ENCODE peak calls at places on chromosome 15, in ten cellular contexts. W, A, M, B, O, F, D, P, J and Y are unnamed samples.

GRCh38 chr15:71079208-71080044 is 35.8 kb upstream of the THSD4 start:
- DNase-seq in D (no peak), B (no peak), F (no peak), W (no peak), P (peak), M (no peak), J (no peak), O (peak), A (peak), Y (no peak)

GRCh38 chr15:29896062-29896461 is 73.8 kb upstream of the TJP1 start:
- DNase-seq in B (no peak), M (no peak), F (no peak), P (no peak), A (no peak), W (no peak), O (no peak), J (no peak), D (peak), Y (no peak)

GRCh38 chr15:85318048-85318731 is 62.2 kb upstream of the AKAP13 start:
- DNase-seq in O (peak), D (no peak), P (peak), J (no peak), M (no peak), W (peak), F (peak), A (no peak), B (peak), Y (no peak)

GRCh38 chr15:75843618-75844610 is 667 bp downstream of the UBE2Q2 start:
- DNase-seq in F (peak), A (peak), B (peak), D (peak), O (peak), W (peak), M (peak), P (peak), J (peak), Y (peak)

GRCh38 chr15:80817901-80818300 is 38.7 kb downstream of the CEMIP start:
- DNase-seq in O (no peak), B (no peak), J (no peak), M (no peak), W (no peak), P (no peak), F (no peak), A (no peak), D (no peak), Y (no peak)

GRCh38 chr15:50633653-50634052 is 52.9 kb downstream of the TRPM7 start:
- DNase-seq in O (no peak), P (peak), F (no peak), M (no peak), B (no peak), A (no peak), W (peak), J (no peak), D (no peak), Y (no peak)

GRCh38 chr15:59283717-59284336 is 77.2 kb downstream of the LDHAL6B start:
- DNase-seq in P (peak), B (peak), D (no peak), A (no peak), W (no peak), J (no peak), O (no peak), F (peak), M (no peak), Y (no peak)

GRCh38 chr15:37517106-37517505 is 416.8 kb upstream of the MEIS2 start:
- DNase-seq in O (no peak), A (no peak), M (no peak), D (no peak), B (no peak), W (no peak), P (no peak), F (no peak), J (no peak), Y (no peak)

GRCh38 chr15:68524753-68525584 is 53.8 kb upstream of the CORO2B start:
- DNase-seq in D (no peak), O (peak), B (no peak), M (no peak), P (peak), J (no peak), F (no peak), A (no peak), W (no peak), Y (no peak)

GRCh38 chr15:39124155-39124924 is 456.5 kb upstream of the THBS1 start:
- DNase-seq in J (no peak), W (peak), D (no peak), P (peak), F (no peak), M (no peak), B (peak), O (no peak), A (no peak), Y (no peak)

GRCh38 chr15:73493936-73494335 is 51.0 kb downstream of the REC114 start:
- DNase-seq in B (no peak), F (no peak), D (no peak), O (no peak), A (no peak), J (no peak), M (no peak), W (no peak), P (no peak), Y (no peak)

GRCh38 chr15:78841891-78842290 is 30.6 kb upstream of the ADAMTS7 start:
- DNase-seq in A (no peak), F (no peak), O (no peak), M (no peak), P (no peak), J (no peak), B (no peak), D (no peak), W (no peak), Y (no peak)

GRCh38 chr15:64596701-64597468 is 136.5 kb downstream of the ZNF609 start:
- DNase-seq in O (peak), B (peak), F (no peak), A (peak), P (peak), D (no peak), M (no peak), W (peak), J (peak), Y (peak)

GRCh38 chr15:37037256-37037655 is 63.1 kb downstream of the MEIS2 start:
- DNase-seq in F (no peak), P (no peak), W (no peak), M (no peak), A (no peak), B (no peak), O (no peak), D (no peak), J (no peak), Y (no peak)

GRCh38 chr15:100987143-100987542 is 68.0 kb downstream of the LRRK1 start:
- DNase-seq in M (no peak), A (no peak), P (no peak), J (no peak), B (peak), D (peak), W (no peak), O (no peak), F (no peak), Y (no peak)

GRCh38 chr15:41915203-41915994 is 21.5 kb upstream of the SPTBN5 start:
- DNase-seq in A (no peak), D (no peak), F (no peak), P (no peak), M (no peak), B (no peak), O (no peak), W (no peak), J (no peak), Y (no peak)

GRCh38 chr15:82943176-82943575 is 9.3 kb downstream of the HOMER2 start:
- DNase-seq in D (no peak), A (no peak), M (no peak), O (no peak), J (no peak), W (no peak), F (no peak), P (no peak), B (no peak), Y (no peak)

GRCh38 chr15:72591361-72591760 is 63.1 kb upstream of the GOLGA6B start:
- DNase-seq in A (no peak), F (no peak), J (no peak), O (peak), D (no peak), B (no peak), W (no peak), M (no peak), P (peak), Y (no peak)

GRCh38 chr15:51069983-51070382 is 24.7 kb downstream of the TNFAIP8L3 start:
- DNase-seq in O (no peak), J (no peak), M (no peak), A (no peak), P (no peak), W (no peak), F (no peak), D (no peak), B (no peak), Y (no peak)

GRCh38 chr15:69380100-69380725 is 33.9 kb upstream of the KIF23 start:
- DNase-seq in J (no peak), P (peak), D (no peak), M (no peak), B (peak), W (no peak), F (no peak), A (peak), O (no peak), Y (no peak)

GRCh38 chr15:80275946-80276345 is 23.9 kb upstream of the CTXND1 start:
- DNase-seq in B (peak), O (peak), J (no peak), F (no peak), M (no peak), P (peak), D (no peak), W (no peak), A (no peak), Y (no peak)

GRCh38 chr15:96268421-96269204 is 61.9 kb upstream of the NR2F2 start:
- DNase-seq in A (peak), J (no peak), D (no peak), O (peak), W (no peak), M (no peak), P (peak), B (no peak), F (no peak), Y (no peak)

GRCh38 chr15:31397851-31398661 is 71.4 kb downstream of the KLF13 start:
- DNase-seq in B (no peak), W (no peak), O (no peak), A (no peak), M (no peak), D (no peak), F (no peak), P (no peak), J (no peak), Y (no peak)

GRCh38 chr15:73927003-73927475 is 777 bp downstream of the LOXL1 start:
- DNase-seq in M (peak), D (no peak), J (no peak), O (peak), A (peak), B (peak), F (no peak), W (peak), P (peak), Y (peak)

GRCh38 chr15:49185473-49185872 is 15.4 kb downstream of the GALK2 start:
- DNase-seq in M (no peak), F (no peak), D (no peak), B (no peak), A (no peak), O (no peak), W (no peak), J (no peak), P (no peak), Y (no peak)

GRCh38 chr15:64152507-64153387 is 1.2 kb downstream of the SNX22 start:
- DNase-seq in F (no peak), D (no peak), B (peak), J (no peak), P (no peak), W (no peak), A (no peak), M (no peak), O (peak), Y (no peak)

GRCh38 chr15:78808550-78808949 is 2.7 kb downstream of the ADAMTS7 start:
- DNase-seq in W (peak), D (no peak), J (no peak), B (peak), P (peak), F (peak), A (peak), M (no peak), O (peak), Y (no peak)

GRCh38 chr15:96737408-96737807 is 406.9 kb downstream of the NR2F2 start:
- DNase-seq in D (no peak), F (no peak), P (no peak), O (no peak), W (no peak), A (no peak), M (no peak), J (no peak), B (no peak), Y (no peak)

GRCh38 chr15:54206586-54207321 is 228.5 kb downstream of the UNC13C start:
- DNase-seq in O (no peak), A (no peak), W (no peak), P (no peak), D (no peak), F (no peak), M (no peak), J (no peak), B (no peak), Y (no peak)

GRCh38 chr15:82108489-82109078 is 62.8 kb upstream of the MEX3B start:
- DNase-seq in W (peak), M (peak), D (no peak), P (peak), O (peak), B (peak), F (peak), A (peak), J (peak), Y (no peak)

GRCh38 chr15:66408690-66409089 is 22.0 kb downstream of the MAP2K1 start:
- DNase-seq in W (no peak), O (no peak), A (no peak), D (no peak), F (no peak), P (no peak), M (no peak), B (no peak), J (no peak), Y (no peak)

GRCh38 chr15:92807971-92808571 is 92.1 kb upstream of the CHD2 start:
- DNase-seq in O (no peak), B (peak), P (no peak), W (peak), J (no peak), A (no peak), F (no peak), D (no peak), M (no peak), Y (no peak)

GRCh38 chr15:31236184-31237041 is 90.2 kb upstream of the KLF13 start:
- DNase-seq in B (peak), P (peak), J (no peak), M (no peak), D (peak), F (peak), W (peak), O (peak), A (peak), Y (no peak)

GRCh38 chr15:85554852-85555521 is 174.6 kb downstream of the AKAP13 start:
- DNase-seq in D (no peak), F (no peak), O (no peak), M (no peak), A (no peak), J (no peak), W (no peak), B (no peak), P (no peak), Y (no peak)

GRCh38 chr15:45180648-45181436 is 6.9 kb downstream of the SHF start:
- DNase-seq in D (no peak), W (no peak), A (no peak), O (no peak), P (no peak), M (no peak), J (no peak), F (no peak), B (no peak), Y (no peak)

GRCh38 chr15:27074179-27074578 is 103.2 kb downstream of the GABRG3 start:
- DNase-seq in M (no peak), J (no peak), A (no peak), W (no peak), O (no peak), B (no peak), P (no peak), D (no peak), F (no peak), Y (no peak)

GRCh38 chr15:100339999-100340398 is 1.8 kb downstream of the ADAMTS17 start:
- DNase-seq in W (no peak), P (no peak), J (no peak), D (no peak), M (no peak), O (no peak), F (no peak), A (no peak), B (no peak), Y (no peak)